ENCODE peak calls at places on chromosomes 7 and 10, in ten cellular contexts. One of them, this sample, is unnamed.

GRCh38 chr10:88651131-88651541 is 13.1 kb upstream of the LIPF start:
- DNase-seq in AG04450: peak; percentile 49
- DNase-seq in tibial artery: no peak
- DNase-seq in esophagus squamous epithelium: no peak
- DNase-seq in psoas muscle: no peak
- DNase-seq in A549: peak; percentile 64
- DNase-seq in HCT116: no peak
- DNase-seq in substantia nigra: no peak
- DNase-seq in RWPE1: peak; percentile 76
- DNase-seq in lower lobe of right lung: no peak
- DNase-seq in this sample: no peak

GRCh38 chr7:47087866-47088265 is 494.0 kb downstream of the TNS3 start:
- DNase-seq in substantia nigra: no peak
- DNase-seq in tibial artery: no peak
- DNase-seq in AG04450: no peak
- DNase-seq in HCT116: no peak
- DNase-seq in lower lobe of right lung: no peak
- DNase-seq in RWPE1: no peak
- DNase-seq in esophagus squamous epithelium: no peak
- DNase-seq in psoas muscle: no peak
- DNase-seq in A549: peak; percentile 6
- DNase-seq in this sample: no peak

GRCh38 chr10:132301371-132302330 is 6.1 kb downstream of the STK32C start:
- DNase-seq in tibial artery: no peak
- DNase-seq in lower lobe of right lung: no peak
- DNase-seq in AG04450: no peak
- DNase-seq in A549: no peak
- DNase-seq in psoas muscle: no peak
- DNase-seq in HCT116: no peak
- DNase-seq in RWPE1: no peak
- DNase-seq in substantia nigra: no peak
- DNase-seq in esophagus squamous epithelium: no peak
- DNase-seq in this sample: no peak

GRCh38 chr10:80464557-80465466 is 10.7 kb downstream of the TSPAN14 start:
- DNase-seq in AG04450: no peak
- DNase-seq in RWPE1: no peak
- DNase-seq in A549: no peak
- DNase-seq in substantia nigra: peak; percentile 56
- DNase-seq in esophagus squamous epithelium: no peak
- DNase-seq in lower lobe of right lung: no peak
- DNase-seq in HCT116: no peak
- DNase-seq in tibial artery: no peak
- DNase-seq in psoas muscle: peak; percentile 75
- DNase-seq in this sample: no peak

GRCh38 chr7:28564755-28565374 is 152.5 kb downstream of the CREB5 start:
- DNase-seq in tibial artery: no peak
- DNase-seq in esophagus squamous epithelium: no peak
- DNase-seq in RWPE1: no peak
- DNase-seq in lower lobe of right lung: no peak
- DNase-seq in HCT116: no peak
- DNase-seq in substantia nigra: no peak
- DNase-seq in AG04450: no peak
- DNase-seq in A549: no peak
- DNase-seq in psoas muscle: no peak
- DNase-seq in this sample: no peak

GRCh38 chr7:131109757-131110293 is 217.9 kb upstream of the MKLN1 start:
- DNase-seq in tibial artery: peak; percentile 77
- DNase-seq in esophagus squamous epithelium: peak; percentile 28
- DNase-seq in A549: peak; percentile 90
- DNase-seq in RWPE1: peak; percentile 60
- DNase-seq in HCT116: no peak
- DNase-seq in substantia nigra: peak; percentile 47
- DNase-seq in AG04450: no peak
- DNase-seq in lower lobe of right lung: peak; percentile 88
- DNase-seq in psoas muscle: peak; percentile 95
- DNase-seq in this sample: peak; percentile 86

GRCh38 chr10:113735913-113736312 is 15.6 kb upstream of the PLEKHS1 start:
- DNase-seq in lower lobe of right lung: no peak
- DNase-seq in psoas muscle: no peak
- DNase-seq in A549: peak; percentile 60
- DNase-seq in tibial artery: no peak
- DNase-seq in AG04450: no peak
- DNase-seq in HCT116: no peak
- DNase-seq in esophagus squamous epithelium: no peak
- DNase-seq in substantia nigra: no peak
- DNase-seq in RWPE1: peak; percentile 16
- DNase-seq in this sample: no peak

GRCh38 chr10:73931767-73932624 is 21.1 kb downstream of the PLAU start:
- DNase-seq in substantia nigra: no peak
- DNase-seq in HCT116: peak; percentile 91
- DNase-seq in lower lobe of right lung: peak; percentile 56
- DNase-seq in A549: peak; percentile 68
- DNase-seq in psoas muscle: no peak
- DNase-seq in tibial artery: no peak
- DNase-seq in AG04450: no peak
- DNase-seq in RWPE1: peak; percentile 99
- DNase-seq in esophagus squamous epithelium: no peak
- DNase-seq in this sample: peak; percentile 17

GRCh38 chr10:76035010-76035727 is 603.7 kb downstream of the LRMDA start:
- DNase-seq in esophagus squamous epithelium: no peak
- DNase-seq in AG04450: no peak
- DNase-seq in lower lobe of right lung: no peak
- DNase-seq in substantia nigra: no peak
- DNase-seq in HCT116: no peak
- DNase-seq in RWPE1: no peak
- DNase-seq in tibial artery: no peak
- DNase-seq in psoas muscle: no peak
- DNase-seq in A549: no peak
- DNase-seq in this sample: no peak

GRCh38 chr10:6236349-6237188 is 33.8 kb downstream of the PFKFB3 start:
- DNase-seq in HCT116: no peak
- DNase-seq in esophagus squamous epithelium: no peak
- DNase-seq in lower lobe of right lung: no peak
- DNase-seq in A549: no peak
- DNase-seq in RWPE1: no peak
- DNase-seq in AG04450: no peak
- DNase-seq in substantia nigra: no peak
- DNase-seq in tibial artery: no peak
- DNase-seq in psoas muscle: peak; percentile 40
- DNase-seq in this sample: no peak
- H3K27ac ChIP-seq in HCT116: no peak overlapping the region
- H3K27ac ChIP-seq in esophagus squamous epithelium: no peak overlapping the region
- H3K27ac ChIP-seq in lower lobe of right lung: no peak overlapping the region
- H3K27ac ChIP-seq in A549: peak overlapping the region; percentile 75
- H3K27ac ChIP-seq in RWPE1: peak overlapping the region; percentile 33
- H3K27ac ChIP-seq in AG04450: no peak overlapping the region
- H3K27ac ChIP-seq in substantia nigra: no peak overlapping the region
- H3K27ac ChIP-seq in tibial artery: no peak overlapping the region
- H3K27ac ChIP-seq in psoas muscle: peak overlapping the region; percentile 30
- H3K27ac ChIP-seq in this sample: no peak overlapping the region

GRCh38 chr7:601573-602340 is 82.1 kb upstream of the PDGFA start:
- DNase-seq in A549: no peak
- DNase-seq in lower lobe of right lung: peak; percentile 75
- DNase-seq in tibial artery: peak; percentile 65
- DNase-seq in esophagus squamous epithelium: no peak
- DNase-seq in psoas muscle: peak; percentile 63
- DNase-seq in RWPE1: no peak
- DNase-seq in substantia nigra: no peak
- DNase-seq in AG04450: no peak
- DNase-seq in HCT116: no peak
- DNase-seq in this sample: peak; percentile 65
- H3K27ac ChIP-seq in A549: no peak overlapping the region
- H3K27ac ChIP-seq in lower lobe of right lung: peak overlapping the region; percentile 91
- H3K27ac ChIP-seq in tibial artery: peak overlapping the region; percentile 89
- H3K27ac ChIP-seq in esophagus squamous epithelium: peak overlapping the region; percentile 81
- H3K27ac ChIP-seq in psoas muscle: peak overlapping the region; percentile 9
- H3K27ac ChIP-seq in RWPE1: no peak overlapping the region
- H3K27ac ChIP-seq in substantia nigra: peak overlapping the region; percentile 45
- H3K27ac ChIP-seq in AG04450: no peak overlapping the region
- H3K27ac ChIP-seq in HCT116: no peak overlapping the region
- H3K27ac ChIP-seq in this sample: peak overlapping the region; percentile 96

DNA sequence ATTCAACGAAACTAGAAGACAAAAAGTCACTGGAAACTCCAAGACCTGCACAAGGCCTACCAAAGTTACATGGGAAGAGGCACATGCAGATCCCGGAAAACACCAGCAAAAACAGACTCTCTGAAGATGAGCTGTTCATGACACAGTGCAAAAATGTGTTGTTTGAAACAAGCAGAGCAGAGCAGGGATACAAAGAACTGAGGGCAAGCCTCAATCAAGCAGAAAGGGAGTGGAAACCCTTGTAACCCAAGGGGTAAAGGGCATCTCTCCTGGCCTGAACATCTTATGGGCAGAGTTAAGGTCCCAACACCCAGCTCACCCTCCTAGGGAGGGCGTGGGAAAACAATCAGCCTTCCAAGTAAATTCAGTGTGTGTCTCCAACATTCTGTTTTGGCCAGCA is 10.6 kb downstream of the PSPH start:
- DNase-seq in A549: no peak
- DNase-seq in HCT116: no peak
- DNase-seq in AG04450: no peak
- DNase-seq in substantia nigra: no peak
- DNase-seq in RWPE1: no peak
- DNase-seq in psoas muscle: no peak
- DNase-seq in esophagus squamous epithelium: no peak
- DNase-seq in lower lobe of right lung: no peak
- DNase-seq in tibial artery: no peak
- DNase-seq in this sample: no peak
- H3K27ac ChIP-seq in A549: no peak overlapping the region
- H3K27ac ChIP-seq in HCT116: no peak overlapping the region
- H3K27ac ChIP-seq in AG04450: peak overlapping the region; percentile 47
- H3K27ac ChIP-seq in substantia nigra: no peak overlapping the region
- H3K27ac ChIP-seq in RWPE1: peak overlapping the region; percentile 25
- H3K27ac ChIP-seq in psoas muscle: no peak overlapping the region
- H3K27ac ChIP-seq in esophagus squamous epithelium: no peak overlapping the region
- H3K27ac ChIP-seq in lower lobe of right lung: no peak overlapping the region
- H3K27ac ChIP-seq in tibial artery: no peak overlapping the region
- H3K27ac ChIP-seq in this sample: no peak overlapping the region

GRCh38 chr7:121442845-121443244 is 46.7 kb upstream of the FAM3C start:
- DNase-seq in RWPE1: peak; percentile 36
- DNase-seq in tibial artery: no peak
- DNase-seq in HCT116: peak; percentile 24
- DNase-seq in substantia nigra: no peak
- DNase-seq in psoas muscle: no peak
- DNase-seq in AG04450: no peak
- DNase-seq in esophagus squamous epithelium: no peak
- DNase-seq in A549: no peak
- DNase-seq in lower lobe of right lung: no peak
- DNase-seq in this sample: peak; percentile 33
- H3K27ac ChIP-seq in RWPE1: no peak overlapping the region
- H3K27ac ChIP-seq in tibial artery: no peak overlapping the region
- H3K27ac ChIP-seq in HCT116: no peak overlapping the region
- H3K27ac ChIP-seq in substantia nigra: no peak overlapping the region
- H3K27ac ChIP-seq in psoas muscle: no peak overlapping the region
- H3K27ac ChIP-seq in AG04450: no peak overlapping the region
- H3K27ac ChIP-seq in esophagus squamous epithelium: no peak overlapping the region
- H3K27ac ChIP-seq in A549: no peak overlapping the region
- H3K27ac ChIP-seq in lower lobe of right lung: no peak overlapping the region
- H3K27ac ChIP-seq in this sample: no peak overlapping the region

GRCh38 chr10:95408148-95408930 is 117.5 kb upstream of the PDLIM1 start:
- DNase-seq in lower lobe of right lung: no peak
- DNase-seq in tibial artery: peak; percentile 63
- DNase-seq in RWPE1: peak; percentile 40
- DNase-seq in substantia nigra: no peak
- DNase-seq in esophagus squamous epithelium: no peak
- DNase-seq in AG04450: no peak
- DNase-seq in A549: no peak
- DNase-seq in HCT116: no peak
- DNase-seq in psoas muscle: no peak
- DNase-seq in this sample: no peak

GRCh38 chr10:95405655-95406054 is 114.9 kb upstream of the PDLIM1 start:
- DNase-seq in esophagus squamous epithelium: no peak
- DNase-seq in lower lobe of right lung: no peak
- DNase-seq in HCT116: no peak
- DNase-seq in RWPE1: no peak
- DNase-seq in substantia nigra: no peak
- DNase-seq in tibial artery: no peak
- DNase-seq in AG04450: no peak
- DNase-seq in A549: no peak
- DNase-seq in psoas muscle: no peak
- DNase-seq in this sample: no peak

GRCh38 chr10:95408931-95409873 is 118.4 kb upstream of the PDLIM1 start:
- DNase-seq in esophagus squamous epithelium: no peak
- DNase-seq in lower lobe of right lung: no peak
- DNase-seq in HCT116: no peak
- DNase-seq in tibial artery: no peak
- DNase-seq in psoas muscle: no peak
- DNase-seq in RWPE1: no peak
- DNase-seq in AG04450: no peak
- DNase-seq in substantia nigra: no peak
- DNase-seq in A549: no peak
- DNase-seq in this sample: no peak

GRCh38 chr10:95406651-95407280 is 116.0 kb upstream of the PDLIM1 start:
- DNase-seq in tibial artery: peak; percentile 86
- DNase-seq in substantia nigra: no peak
- DNase-seq in AG04450: no peak
- DNase-seq in A549: peak; percentile 10
- DNase-seq in psoas muscle: peak; percentile 93
- DNase-seq in lower lobe of right lung: peak; percentile 61
- DNase-seq in esophagus squamous epithelium: no peak
- DNase-seq in HCT116: no peak
- DNase-seq in RWPE1: no peak
- DNase-seq in this sample: no peak

DNA sequence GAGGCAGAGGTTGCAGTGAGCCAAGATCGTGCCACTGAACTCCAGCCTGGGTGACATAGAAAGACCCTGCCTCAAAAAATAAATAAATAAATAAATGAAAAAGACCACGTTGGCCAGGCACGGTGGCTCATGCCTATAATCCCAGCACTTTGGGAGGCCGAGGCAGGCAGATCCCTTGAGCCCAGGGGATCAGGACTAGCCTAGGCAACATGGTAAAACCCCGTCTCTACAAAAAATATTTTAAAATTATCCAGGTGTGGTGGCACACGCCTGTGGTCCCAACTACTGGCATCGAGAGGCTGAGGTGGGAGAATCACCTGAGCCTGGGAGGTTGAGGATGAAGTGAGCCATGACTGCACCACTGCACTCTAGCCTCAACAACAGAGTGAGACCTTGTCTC is 116.7 kb upstream of the PDLIM1 start:
- DNase-seq in esophagus squamous epithelium: no peak
- DNase-seq in HCT116: no peak
- DNase-seq in substantia nigra: no peak
- DNase-seq in A549: no peak
- DNase-seq in tibial artery: no peak
- DNase-seq in AG04450: no peak
- DNase-seq in RWPE1: no peak
- DNase-seq in lower lobe of right lung: no peak
- DNase-seq in psoas muscle: no peak
- DNase-seq in this sample: no peak
- H3K27ac ChIP-seq in esophagus squamous epithelium: peak overlapping the region; percentile 68
- H3K27ac ChIP-seq in HCT116: no peak overlapping the region
- H3K27ac ChIP-seq in substantia nigra: no peak overlapping the region
- H3K27ac ChIP-seq in A549: no peak overlapping the region
- H3K27ac ChIP-seq in tibial artery: peak overlapping the region; percentile 91
- H3K27ac ChIP-seq in AG04450: no peak overlapping the region
- H3K27ac ChIP-seq in RWPE1: no peak overlapping the region
- H3K27ac ChIP-seq in lower lobe of right lung: no peak overlapping the region
- H3K27ac ChIP-seq in psoas muscle: peak overlapping the region; percentile 90
- H3K27ac ChIP-seq in this sample: no peak overlapping the region

GRCh38 chr10:3137958-3138726 is 34.4 kb downstream of the PITRM1 start:
- DNase-seq in HCT116: no peak
- DNase-seq in esophagus squamous epithelium: no peak
- DNase-seq in A549: no peak
- DNase-seq in psoas muscle: no peak
- DNase-seq in AG04450: no peak
- DNase-seq in substantia nigra: no peak
- DNase-seq in RWPE1: no peak
- DNase-seq in tibial artery: no peak
- DNase-seq in lower lobe of right lung: no peak
- DNase-seq in this sample: no peak
- H3K27ac ChIP-seq in HCT116: no peak overlapping the region
- H3K27ac ChIP-seq in esophagus squamous epithelium: no peak overlapping the region
- H3K27ac ChIP-seq in A549: no peak overlapping the region
- H3K27ac ChIP-seq in psoas muscle: peak overlapping the region; percentile 87
- H3K27ac ChIP-seq in AG04450: no peak overlapping the region
- H3K27ac ChIP-seq in substantia nigra: no peak overlapping the region
- H3K27ac ChIP-seq in RWPE1: peak overlapping the region; percentile 8
- H3K27ac ChIP-seq in tibial artery: peak overlapping the region; percentile 17
- H3K27ac ChIP-seq in lower lobe of right lung: no peak overlapping the region
- H3K27ac ChIP-seq in this sample: no peak overlapping the region

This sample was measured in CD8-positive, alpha-beta memory T cell.